ENCODE peak calls at places on chromosome 2, in eight cellular contexts. One of them, this sample, is unnamed.

GRCh38 chr2:196075196-196075595 is 6.6 kb upstream of the DNAH7 start:
- DNase-seq in mucosa of descending colon: no peak
- DNase-seq in GM12865: no peak
- DNase-seq in left ventricle myocardium inferior: no peak
- DNase-seq in fibroblast of lung: no peak
- DNase-seq in kidney epithelial cell: no peak
- DNase-seq in MCF 10A: no peak
- DNase-seq in cardiac muscle cell: no peak
- DNase-seq in this sample: no peak

GRCh38 chr2:82282111-82282882 is 1977.7 kb upstream of the LRRTM1 start:
- DNase-seq in mucosa of descending colon: no peak
- DNase-seq in GM12865: no peak
- DNase-seq in left ventricle myocardium inferior: no peak
- DNase-seq in fibroblast of lung: no peak
- DNase-seq in kidney epithelial cell: no peak
- DNase-seq in MCF 10A: no peak
- DNase-seq in cardiac muscle cell: no peak
- DNase-seq in this sample: peak; percentile 35

GRCh38 chr2:70962885-70963878 is 15.2 kb upstream of the ANKRD53 start:
- DNase-seq in mucosa of descending colon: no peak
- DNase-seq in GM12865: no peak
- DNase-seq in left ventricle myocardium inferior: no peak
- DNase-seq in fibroblast of lung: no peak
- DNase-seq in kidney epithelial cell: no peak
- DNase-seq in MCF 10A: no peak
- DNase-seq in cardiac muscle cell: no peak
- DNase-seq in this sample: no peak

GRCh38 chr2:205273627-205274026 is 408.7 kb upstream of the NRP2 start:
- DNase-seq in mucosa of descending colon: no peak
- DNase-seq in GM12865: no peak
- DNase-seq in left ventricle myocardium inferior: no peak
- DNase-seq in fibroblast of lung: no peak
- DNase-seq in kidney epithelial cell: no peak
- DNase-seq in MCF 10A: peak; percentile 26
- DNase-seq in cardiac muscle cell: no peak
- DNase-seq in this sample: no peak

GRCh38 chr2:45412754-45413379 is 198.2 kb downstream of the SRBD1 start:
- DNase-seq in mucosa of descending colon: no peak
- DNase-seq in GM12865: no peak
- DNase-seq in left ventricle myocardium inferior: no peak
- DNase-seq in fibroblast of lung: peak; percentile 65
- DNase-seq in kidney epithelial cell: no peak
- DNase-seq in MCF 10A: no peak
- DNase-seq in cardiac muscle cell: no peak
- DNase-seq in this sample: no peak

GRCh38 chr2:70115646-70116442 is 28.6 kb downstream of the PCBP1 start:
- DNase-seq in mucosa of descending colon: no peak
- DNase-seq in GM12865: peak; percentile 87
- DNase-seq in left ventricle myocardium inferior: peak; percentile 35
- DNase-seq in fibroblast of lung: no peak
- DNase-seq in kidney epithelial cell: no peak
- DNase-seq in MCF 10A: no peak
- DNase-seq in cardiac muscle cell: no peak
- DNase-seq in this sample: no peak

GRCh38 chr2:11370377-11371098 is 26.1 kb upstream of the ROCK2 start:
- DNase-seq in mucosa of descending colon: peak; percentile 90
- DNase-seq in GM12865: no peak
- DNase-seq in left ventricle myocardium inferior: no peak
- DNase-seq in fibroblast of lung: no peak
- DNase-seq in kidney epithelial cell: no peak
- DNase-seq in MCF 10A: peak; percentile 83
- DNase-seq in cardiac muscle cell: no peak
- DNase-seq in this sample: no peak

GRCh38 chr2:237280235-237280634 is 133.7 kb downstream of the COL6A3 start:
- DNase-seq in mucosa of descending colon: no peak
- DNase-seq in GM12865: no peak
- DNase-seq in left ventricle myocardium inferior: no peak
- DNase-seq in fibroblast of lung: peak; percentile 98
- DNase-seq in kidney epithelial cell: no peak
- DNase-seq in MCF 10A: peak; percentile 54
- DNase-seq in cardiac muscle cell: peak; percentile 93
- DNase-seq in this sample: no peak

GRCh38 chr2:206452242-206452641 is 8.9 kb downstream of the ADAM23 start:
- DNase-seq in mucosa of descending colon: no peak
- DNase-seq in GM12865: peak; percentile 64
- DNase-seq in left ventricle myocardium inferior: no peak
- DNase-seq in fibroblast of lung: no peak
- DNase-seq in kidney epithelial cell: no peak
- DNase-seq in MCF 10A: no peak
- DNase-seq in cardiac muscle cell: no peak
- DNase-seq in this sample: no peak

GRCh38 chr2:138023298-138023697 is 59.0 kb downstream of the HNMT start:
- DNase-seq in mucosa of descending colon: no peak
- DNase-seq in GM12865: no peak
- DNase-seq in left ventricle myocardium inferior: no peak
- DNase-seq in fibroblast of lung: no peak
- DNase-seq in kidney epithelial cell: no peak
- DNase-seq in MCF 10A: no peak
- DNase-seq in cardiac muscle cell: no peak
- DNase-seq in this sample: no peak

GRCh38 chr2:191593622-191594416 is 84.1 kb upstream of the NABP1 start:
- DNase-seq in mucosa of descending colon: no peak
- DNase-seq in GM12865: no peak
- DNase-seq in left ventricle myocardium inferior: no peak
- DNase-seq in fibroblast of lung: no peak
- DNase-seq in kidney epithelial cell: peak; percentile 83
- DNase-seq in MCF 10A: peak; percentile 99
- DNase-seq in cardiac muscle cell: peak; percentile 34
- DNase-seq in this sample: no peak

GRCh38 chr2:237279012-237279768 is 134.8 kb downstream of the COL6A3 start:
- DNase-seq in mucosa of descending colon: no peak
- DNase-seq in GM12865: no peak
- DNase-seq in left ventricle myocardium inferior: no peak
- DNase-seq in fibroblast of lung: peak; percentile 46
- DNase-seq in kidney epithelial cell: no peak
- DNase-seq in MCF 10A: no peak
- DNase-seq in cardiac muscle cell: no peak
- DNase-seq in this sample: no peak

GRCh38 chr2:146701183-146701582 is 1143.6 kb upstream of the ACVR2A start:
- DNase-seq in mucosa of descending colon: no peak
- DNase-seq in GM12865: peak; percentile 37
- DNase-seq in left ventricle myocardium inferior: no peak
- DNase-seq in fibroblast of lung: no peak
- DNase-seq in kidney epithelial cell: no peak
- DNase-seq in MCF 10A: peak; percentile 28
- DNase-seq in cardiac muscle cell: no peak
- DNase-seq in this sample: no peak

GRCh38 chr2:54259413-54260240 is 3.6 kb upstream of the TSPYL6 start:
- DNase-seq in mucosa of descending colon: no peak
- DNase-seq in GM12865: peak; percentile 69
- DNase-seq in left ventricle myocardium inferior: no peak
- DNase-seq in fibroblast of lung: no peak
- DNase-seq in kidney epithelial cell: no peak
- DNase-seq in MCF 10A: no peak
- DNase-seq in cardiac muscle cell: no peak
- DNase-seq in this sample: no peak

GRCh38 chr2:11829324-11829946 is 83.0 kb downstream of the LPIN1 start:
- DNase-seq in mucosa of descending colon: peak; percentile 67
- DNase-seq in GM12865: peak; percentile 83
- DNase-seq in left ventricle myocardium inferior: peak; percentile 64
- DNase-seq in fibroblast of lung: peak; percentile 62
- DNase-seq in kidney epithelial cell: no peak
- DNase-seq in MCF 10A: peak; percentile 72
- DNase-seq in cardiac muscle cell: peak; percentile 62
- DNase-seq in this sample: peak; percentile 78

GRCh38 chr2:199659207-199659606 is 191.8 kb downstream of the FTCDNL1 start:
- DNase-seq in mucosa of descending colon: no peak
- DNase-seq in GM12865: no peak
- DNase-seq in left ventricle myocardium inferior: peak; percentile 46
- DNase-seq in fibroblast of lung: peak; percentile 36
- DNase-seq in kidney epithelial cell: no peak
- DNase-seq in MCF 10A: no peak
- DNase-seq in cardiac muscle cell: peak; percentile 42
- DNase-seq in this sample: peak; percentile 58

GRCh38 chr2:30230855-30231725 is at the start of gene LBH:
- DNase-seq in mucosa of descending colon: peak; percentile 87
- DNase-seq in GM12865: peak; percentile 86
- DNase-seq in left ventricle myocardium inferior: peak; percentile 90
- DNase-seq in fibroblast of lung: peak; percentile 88
- DNase-seq in kidney epithelial cell: no peak
- DNase-seq in MCF 10A: peak; percentile 51
- DNase-seq in cardiac muscle cell: peak; percentile 92
- DNase-seq in this sample: peak; percentile 92

GRCh38 chr2:104179644-104180043 is 674.3 kb upstream of the POU3F3 start:
- DNase-seq in mucosa of descending colon: no peak
- DNase-seq in GM12865: no peak
- DNase-seq in left ventricle myocardium inferior: no peak
- DNase-seq in fibroblast of lung: no peak
- DNase-seq in kidney epithelial cell: no peak
- DNase-seq in MCF 10A: no peak
- DNase-seq in cardiac muscle cell: no peak
- DNase-seq in this sample: no peak

GRCh38 chr2:126860395-126860794 is 38.3 kb upstream of the TEX51 start:
- DNase-seq in mucosa of descending colon: no peak
- DNase-seq in GM12865: no peak
- DNase-seq in left ventricle myocardium inferior: no peak
- DNase-seq in fibroblast of lung: no peak
- DNase-seq in kidney epithelial cell: no peak
- DNase-seq in MCF 10A: no peak
- DNase-seq in cardiac muscle cell: no peak
- DNase-seq in this sample: no peak

GRCh38 chr2:137467246-137467862 is 496.9 kb upstream of the HNMT start:
- DNase-seq in mucosa of descending colon: no peak
- DNase-seq in GM12865: peak; percentile 52
- DNase-seq in left ventricle myocardium inferior: no peak
- DNase-seq in fibroblast of lung: no peak
- DNase-seq in kidney epithelial cell: peak; percentile 26
- DNase-seq in MCF 10A: peak; percentile 73
- DNase-seq in cardiac muscle cell: peak; percentile 3
- DNase-seq in this sample: peak; percentile 61

GRCh38 chr2:232857158-232857563 is 12.9 kb upstream of the SNORC start:
- DNase-seq in mucosa of descending colon: no peak
- DNase-seq in GM12865: no peak
- DNase-seq in left ventricle myocardium inferior: no peak
- DNase-seq in fibroblast of lung: peak; percentile 62
- DNase-seq in kidney epithelial cell: peak; percentile 66
- DNase-seq in MCF 10A: peak; percentile 11
- DNase-seq in cardiac muscle cell: peak; percentile 24
- DNase-seq in this sample: no peak

GRCh38 chr2:144131042-144131441 is 388.9 kb downstream of the ZEB2 start:
- DNase-seq in mucosa of descending colon: no peak
- DNase-seq in GM12865: no peak
- DNase-seq in left ventricle myocardium inferior: no peak
- DNase-seq in fibroblast of lung: peak; percentile 72
- DNase-seq in kidney epithelial cell: no peak
- DNase-seq in MCF 10A: peak; percentile 31
- DNase-seq in cardiac muscle cell: no peak
- DNase-seq in this sample: no peak

GRCh38 chr2:202613479-202613878 is 21.3 kb upstream of the FAM117B start:
- DNase-seq in mucosa of descending colon: no peak
- DNase-seq in GM12865: no peak
- DNase-seq in left ventricle myocardium inferior: no peak
- DNase-seq in fibroblast of lung: no peak
- DNase-seq in kidney epithelial cell: no peak
- DNase-seq in MCF 10A: no peak
- DNase-seq in cardiac muscle cell: no peak
- DNase-seq in this sample: no peak

DNA sequence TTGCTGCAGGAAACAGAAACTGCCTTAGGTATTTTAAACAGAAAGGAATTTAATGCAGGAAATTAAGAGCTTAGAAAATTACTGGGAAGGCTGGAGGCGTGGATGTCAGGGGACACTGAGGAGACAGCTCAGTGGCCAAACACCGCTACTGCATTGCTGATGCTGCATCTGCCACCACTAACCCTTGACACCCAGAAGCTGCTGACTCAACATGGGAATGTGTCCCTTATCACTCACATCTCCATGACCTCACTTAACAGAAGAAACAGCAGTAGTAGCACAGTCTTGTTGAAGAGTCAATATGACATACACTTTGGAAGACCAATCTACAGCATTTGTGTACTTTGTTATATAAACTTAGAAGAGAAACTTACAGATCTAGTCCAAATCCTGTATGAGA is 906.1 kb downstream of the SLC4A3 start:
- DNase-seq in mucosa of descending colon: no peak
- DNase-seq in GM12865: peak; percentile 18
- DNase-seq in left ventricle myocardium inferior: no peak
- DNase-seq in fibroblast of lung: peak; percentile 20
- DNase-seq in kidney epithelial cell: no peak
- DNase-seq in MCF 10A: peak; percentile 8
- DNase-seq in cardiac muscle cell: peak; percentile 25
- DNase-seq in this sample: peak; percentile 9
- TF ChIP-seq CTCF in mucosa of descending colon: no peak
- TF ChIP-seq CTCF in GM12865: peak; percentile 34
- TF ChIP-seq CTCF in left ventricle myocardium inferior: peak; percentile 11
- TF ChIP-seq CTCF in fibroblast of lung: no peak
- TF ChIP-seq CTCF in kidney epithelial cell: peak; percentile 18
- TF ChIP-seq CTCF in MCF 10A: no peak
- TF ChIP-seq CTCF in cardiac muscle cell: peak; percentile 20
- TF ChIP-seq CTCF in this sample: peak; percentile 52

GRCh38 chr2:207896525-207897295 is 127.0 kb upstream of the FZD5 start:
- DNase-seq in mucosa of descending colon: no peak
- DNase-seq in GM12865: no peak
- DNase-seq in left ventricle myocardium inferior: no peak
- DNase-seq in fibroblast of lung: no peak
- DNase-seq in kidney epithelial cell: no peak
- DNase-seq in MCF 10A: peak; percentile 6
- DNase-seq in cardiac muscle cell: no peak
- DNase-seq in this sample: peak; percentile 10
- TF ChIP-seq CTCF in mucosa of descending colon: no peak
- TF ChIP-seq CTCF in GM12865: peak; percentile 5
- TF ChIP-seq CTCF in left ventricle myocardium inferior: peak; percentile 16
- TF ChIP-seq CTCF in fibroblast of lung: no peak
- TF ChIP-seq CTCF in kidney epithelial cell: no peak
- TF ChIP-seq CTCF in MCF 10A: no peak
- TF ChIP-seq CTCF in cardiac muscle cell: no peak
- TF ChIP-seq CTCF in this sample: no peak

GRCh38 chr2:155810411-155810810 is 522.1 kb downstream of the NR4A2 start:
- DNase-seq in mucosa of descending colon: no peak
- DNase-seq in GM12865: no peak
- DNase-seq in left ventricle myocardium inferior: no peak
- DNase-seq in fibroblast of lung: no peak
- DNase-seq in kidney epithelial cell: no peak
- DNase-seq in MCF 10A: no peak
- DNase-seq in cardiac muscle cell: no peak
- DNase-seq in this sample: no peak

GRCh38 chr2:155815275-155815674 is 517.2 kb downstream of the NR4A2 start:
- DNase-seq in mucosa of descending colon: no peak
- DNase-seq in GM12865: no peak
- DNase-seq in left ventricle myocardium inferior: no peak
- DNase-seq in fibroblast of lung: no peak
- DNase-seq in kidney epithelial cell: no peak
- DNase-seq in MCF 10A: no peak
- DNase-seq in cardiac muscle cell: no peak
- DNase-seq in this sample: no peak

GRCh38 chr2:155815851-155816250 is 516.7 kb downstream of the NR4A2 start:
- DNase-seq in mucosa of descending colon: no peak
- DNase-seq in GM12865: peak; percentile 60
- DNase-seq in left ventricle myocardium inferior: no peak
- DNase-seq in fibroblast of lung: no peak
- DNase-seq in kidney epithelial cell: no peak
- DNase-seq in MCF 10A: peak; percentile 58
- DNase-seq in cardiac muscle cell: no peak
- DNase-seq in this sample: peak; percentile 20
- TF ChIP-seq CTCF in mucosa of descending colon: no peak
- TF ChIP-seq CTCF in GM12865: peak; percentile 64
- TF ChIP-seq CTCF in left ventricle myocardium inferior: no peak
- TF ChIP-seq CTCF in fibroblast of lung: no peak
- TF ChIP-seq CTCF in kidney epithelial cell: peak; percentile 35
- TF ChIP-seq CTCF in MCF 10A: peak; percentile 21
- TF ChIP-seq CTCF in cardiac muscle cell: no peak
- TF ChIP-seq CTCF in this sample: peak; percentile 42

GRCh38 chr2:134576478-134576877 is 142.3 kb downstream of the TMEM163 start:
- DNase-seq in mucosa of descending colon: no peak
- DNase-seq in GM12865: no peak
- DNase-seq in left ventricle myocardium inferior: no peak
- DNase-seq in fibroblast of lung: no peak
- DNase-seq in kidney epithelial cell: no peak
- DNase-seq in MCF 10A: no peak
- DNase-seq in cardiac muscle cell: no peak
- DNase-seq in this sample: no peak
- TF ChIP-seq CTCF in mucosa of descending colon: no peak
- TF ChIP-seq CTCF in GM12865: no peak
- TF ChIP-seq CTCF in left ventricle myocardium inferior: no peak
- TF ChIP-seq CTCF in fibroblast of lung: no peak
- TF ChIP-seq CTCF in kidney epithelial cell: no peak
- TF ChIP-seq CTCF in MCF 10A: no peak
- TF ChIP-seq CTCF in cardiac muscle cell: no peak
- TF ChIP-seq CTCF in this sample: no peak